ENCODE peak calls at places on chromosomes 5 and 9, in four cellular contexts. L is fibroblast of lung, J is GM23338, C is neural progenitor cell. E is an unnamed sample.

GRCh38 chr9:134406366-134407122 is 80.3 kb downstream of the RXRA start:
- DNase-seq in L (no peak), J (no peak), C (no peak), E (peak; percentile 68)

GRCh38 chr9:127521919-127522304 is 70.6 kb downstream of the LRSAM1 start:
- DNase-seq in L (no peak), J (no peak), C (no peak), E (no peak)

GRCh38 chr5:175712681-175713085 is 54.8 kb downstream of the HRH2 start:
- DNase-seq in L (no peak), J (no peak), C (no peak), E (no peak)

GRCh38 chr5:160693831-160694473 is 158.1 kb downstream of the ATP10B start:
- DNase-seq in L (no peak), J (no peak), C (no peak), E (no peak)

GRCh38 chr5:35316611-35317307 is 86.5 kb upstream of the PRLR start:
- DNase-seq in L (no peak), J (no peak), C (no peak), E (peak; percentile 51)

GRCh38 chr5:171388816-171389168 is 1.1 kb downstream of the NPM1 start:
- DNase-seq in L (no peak), J (no peak), C (peak; percentile 37), E (peak; percentile 50)

GRCh38 chr5:171419663-171420428 is 399 bp downstream of the FGF18 start:
- DNase-seq in L (peak; percentile 36), J (peak; percentile 61), C (peak; percentile 87), E (peak; percentile 66)

GRCh38 chr5:34791761-34792244 is 47.2 kb upstream of the TTC23L start:
- DNase-seq in L (peak; percentile 18), J (no peak), C (no peak), E (peak; percentile 47)

GRCh38 chr5:15571081-15571480 is 71.1 kb downstream of the FBXL7 start:
- DNase-seq in L (no peak), J (no peak), C (no peak), E (no peak)

GRCh38 chr5:9401786-9402472 is 143.9 kb downstream of the SEMA5A start:
- DNase-seq in L (peak; percentile 57), J (no peak), C (no peak), E (peak; percentile 64)

GRCh38 chr5:59540366-59540765 is 353.2 kb downstream of the PDE4D start:
- DNase-seq in L (no peak), J (peak; percentile 29), C (no peak), E (no peak)

GRCh38 chr9:129632460-129632859 is 6.5 kb downstream of the NTMT1 start:
- DNase-seq in L (no peak), J (no peak), C (no peak), E (peak; percentile 74)

GRCh38 chr9:74304598-74304997 is 192.5 kb upstream of the RORB start:
- DNase-seq in L (no peak), J (peak; percentile 53), C (peak; percentile 66), E (no peak)

GRCh38 chr5:32964246-32964645 is 253.1 kb downstream of the NPR3 start:
- DNase-seq in L (no peak), J (no peak), C (no peak), E (no peak)

GRCh38 chr9:23587433-23587832 is 238.6 kb downstream of the ELAVL2 start:
- DNase-seq in L (no peak), J (no peak), C (no peak), E (no peak)

GRCh38 chr5:83780681-83781080 is 60.0 kb upstream of the HAPLN1 start:
- DNase-seq in L (no peak), J (no peak), C (no peak), E (peak; percentile 12)

GRCh38 chr5:170885281-170885680 is 23.5 kb downstream of the RANBP17 start:
- DNase-seq in L (peak; percentile 19), J (no peak), C (no peak), E (peak; percentile 36)

GRCh38 chr9:84897362-84898094 is 228.0 kb downstream of the NTRK2 start:
- DNase-seq in L (no peak), J (no peak), C (peak; percentile 59), E (no peak)

GRCh38 chr9:16735000-16735399 is 135.5 kb downstream of the BNC2 start:
- DNase-seq in L (no peak), J (no peak), C (no peak), E (no peak)

GRCh38 chr9:134776080-134776796 is 104.4 kb upstream of the FCN2 start:
- DNase-seq in L (peak; percentile 54), J (no peak), C (no peak), E (no peak)

GRCh38 chr9:4987996-4988421 is 2.9 kb downstream of the JAK2 start:
- DNase-seq in L (peak; percentile 76), J (peak; percentile 96), C (peak; percentile 88), E (peak; percentile 68)

GRCh38 chr5:59436364-59437158 is 457.0 kb downstream of the PDE4D start:
- DNase-seq in L (no peak), J (no peak), C (no peak), E (no peak)

GRCh38 chr5:5374034-5374715 is 48.3 kb upstream of the ICE1 start:
- DNase-seq in L (no peak), J (no peak), C (no peak), E (peak; percentile 62)

GRCh38 chr5:68251804-68252648 is 36.5 kb downstream of the PIK3R1 start:
- DNase-seq in L (peak; percentile 89), J (no peak), C (no peak), E (peak; percentile 73)

GRCh38 chr5:142520885-142521284 is 165.0 kb downstream of the FGF1 start:
- DNase-seq in L (peak; percentile 62), J (no peak), C (no peak), E (peak; percentile 9)

GRCh38 chr9:36074870-36075532 is 38.3 kb downstream of the RECK start:
- DNase-seq in L (peak; percentile 94), J (no peak), C (no peak), E (peak; percentile 75)

GRCh38 chr9:69027355-69028097 is 8.0 kb upstream of the FXN start:
- DNase-seq in L (peak; percentile 48), J (peak; percentile 85), C (peak; percentile 71), E (peak; percentile 58)

GRCh38 chr5:149466457-149466972 is 84.7 kb downstream of the CSNK1A1 start:
- DNase-seq in L (peak; percentile 61), J (no peak), C (no peak), E (peak; percentile 95)

GRCh38 chr5:112878760-112879159 is 17.7 kb downstream of the SRP19 start:
- DNase-seq in L (no peak), J (peak; percentile 19), C (no peak), E (no peak)

GRCh38 chr9:131841765-131842318 is 102.0 kb upstream of the RAPGEF1 start:
- DNase-seq in L (no peak), J (no peak), C (no peak), E (no peak)

GRCh38 chr5:60510663-60511062 is 189.3 kb downstream of the DEPDC1B start:
- DNase-seq in L (no peak), J (peak; percentile 38), C (peak; percentile 30), E (no peak)

GRCh38 chr9:8338249-8338721 is 538.7 kb upstream of the DMAC1 start:
- DNase-seq in L (peak; percentile 89), J (no peak), C (no peak), E (no peak)

GRCh38 chr5:74424162-74424868 is 216.2 kb downstream of the ENC1 start:
- DNase-seq in L (peak; percentile 45), J (no peak), C (no peak), E (peak; percentile 73)

GRCh38 chr9:18747590-18747989 is 273.6 kb downstream of the ADAMTSL1 start:
- DNase-seq in L (peak; percentile 26), J (no peak), C (no peak), E (peak; percentile 5)

GRCh38 chr9:135225619-135226228 is 138.3 kb downstream of the OLFM1 start:
- DNase-seq in L (no peak), J (no peak), C (no peak), E (no peak)

GRCh38 chr9:5786370-5787127 is 46.4 kb downstream of the ERMP1 start:
- DNase-seq in L (peak; percentile 31), J (no peak), C (no peak), E (peak; percentile 8)

GRCh38 chr5:72314571-72315172 is 5.4 kb downstream of the MRPS27 start:
- DNase-seq in L (peak; percentile 81), J (peak; percentile 37), C (no peak), E (peak; percentile 46)

GRCh38 chr5:76402251-76402879 is 720 bp upstream of the IQGAP2 start:
- DNase-seq in L (no peak), J (peak; percentile 83), C (peak; percentile 79), E (no peak)

GRCh38 chr9:98442114-98442513 is 186.7 kb upstream of the TBC1D2 start:
- DNase-seq in L (no peak), J (peak; percentile 61), C (peak; percentile 11), E (no peak)

GRCh38 chr9:98438701-98439100 is 183.3 kb upstream of the TBC1D2 start:
- DNase-seq in L (peak; percentile 44), J (no peak), C (no peak), E (peak; percentile 46)

GRCh38 chr9:98445576-98445975 is 190.1 kb upstream of the TBC1D2 start:
- DNase-seq in L (no peak), J (no peak), C (no peak), E (no peak)

GRCh38 chr9:98437458-98438034 is 182.1 kb upstream of the TBC1D2 start:
- DNase-seq in L (no peak), J (no peak), C (no peak), E (no peak)

DNA sequence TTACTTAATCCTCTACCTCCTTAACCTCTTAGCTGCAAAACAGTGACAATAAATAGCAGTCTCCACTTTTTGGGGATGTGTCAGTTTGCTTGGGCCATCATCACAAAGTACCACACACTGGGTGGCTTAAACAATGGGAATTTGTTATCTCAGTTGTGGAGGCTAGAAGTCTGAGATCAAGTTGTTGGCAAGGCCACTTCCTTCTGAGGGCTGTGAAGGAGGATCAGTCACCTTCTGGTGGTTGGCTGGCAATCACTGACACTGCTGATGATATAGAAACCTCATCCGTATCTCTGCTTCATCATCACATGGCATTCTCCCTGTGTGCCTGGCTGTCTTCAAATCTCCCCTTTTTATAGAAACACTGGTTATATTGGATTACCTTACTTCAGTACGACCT is 187.1 kb upstream of the TBC1D2 start:
- DNase-seq in L (no peak), J (no peak), C (no peak), E (peak; percentile 57)
- TF ChIP-seq EZH2 in L (no peak), J (no peak), C (no peak), E (no peak)

GRCh38 chr5:41509399-41510175 is 814 bp downstream of the PLCXD3 start:
- DNase-seq in L (no peak), J (peak; percentile 41), C (no peak), E (no peak)
- TF ChIP-seq EZH2 in L (no peak), J (peak; percentile 56), C (peak; percentile 31), E (no peak)

DNA sequence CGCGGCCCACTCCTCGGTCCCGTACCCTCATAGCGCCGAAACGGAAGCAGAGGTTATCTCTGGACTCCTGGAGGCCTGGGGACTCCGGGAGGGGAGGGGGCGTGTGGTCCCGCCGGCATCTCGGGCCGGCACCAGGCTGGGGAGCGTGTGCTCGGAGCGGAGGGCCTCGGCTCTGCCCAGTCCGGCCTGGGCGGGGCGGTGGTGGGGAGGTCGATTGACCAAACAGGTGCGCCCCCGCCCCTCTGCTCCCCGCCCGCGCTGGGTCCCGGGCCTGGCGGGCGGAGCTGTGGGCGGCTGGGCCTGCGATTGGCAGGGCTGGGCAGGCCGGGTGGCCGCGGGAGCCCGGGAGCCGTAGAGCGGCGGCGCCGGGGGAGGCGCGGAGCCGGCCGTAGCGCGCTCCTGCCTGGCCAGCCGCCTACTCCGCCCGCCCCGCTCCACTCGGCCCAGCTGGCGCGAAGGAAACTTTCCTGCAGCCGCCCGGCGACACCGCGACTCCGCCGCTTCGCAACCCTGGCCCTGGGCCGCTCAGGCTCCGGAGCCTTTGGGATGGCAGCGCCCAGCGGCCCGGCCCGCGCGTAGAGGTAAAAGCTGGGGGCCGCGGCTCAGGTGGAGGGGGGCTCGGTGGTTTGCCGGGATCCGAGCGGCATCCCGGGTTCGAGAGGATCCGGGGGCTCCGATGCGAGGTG is 52.1 kb upstream of the DAB2IP start:
- DNase-seq in L (no peak), J (peak; percentile 96), C (peak; percentile 97), E (peak; percentile 63)
- TF ChIP-seq EZH2 in L (no peak), J (no peak), C (no peak), E (peak; percentile 51)

GRCh38 chr9:122218885-122219855 is 9.6 kb downstream of the LHX6 start:
- DNase-seq in L (peak; percentile 36), J (peak; percentile 69), C (peak; percentile 68), E (peak; percentile 38)
- TF ChIP-seq EZH2 in L (no peak), J (peak; percentile 99), C (peak; percentile 95), E (peak; percentile 68)